ENCODE peak calls at places on chromosomes 4 and X, in ten cellular contexts. X is cardiac fibroblast; E is Calu3; T is upper lobe of right lung; V is lung; R is H9; O is AG10803; A is bronchial epithelial cell; G is glutamatergic neuron; B is CD8-positive, alpha-beta T cell. Q is an unnamed sample.

GRCh38 chrX:132409780-132410556 is 78.9 kb downstream of the MBNL3 start:
- DNase-seq in T (no peak), A (no peak), O (no peak), G (no peak), X (no peak), V (no peak), R (no peak), E (no peak), B (no peak), Q (no peak)

GRCh38 chr4:90357117-90357710 is 230.0 kb downstream of the CCSER1 start:
- DNase-seq in G (no peak), R (no peak), V (no peak), A (peak), B (no peak), T (no peak), O (peak), E (no peak), X (peak), Q (no peak)

GRCh38 chr4:74659576-74660411 is 134.5 kb downstream of the BTC start:
- DNase-seq in X (peak), V (peak), R (no peak), A (peak), T (no peak), E (peak), B (no peak), G (no peak), O (peak), Q (no peak)

GRCh38 chrX:120144178-120144844 is 14.1 kb upstream of the RHOXF2 start:
- DNase-seq in V (no peak), E (no peak), A (no peak), O (no peak), X (peak), R (peak), T (no peak), G (peak), B (no peak), Q (peak)

GRCh38 chr4:167622481-167623240 is 388.4 kb upstream of the SPOCK3 start:
- DNase-seq in B (no peak), T (peak), O (peak), G (peak), X (peak), E (peak), V (no peak), R (peak), A (peak), Q (peak)

GRCh38 chr4:24988776-24989175 is 42.0 kb downstream of the LGI2 start:
- DNase-seq in T (no peak), A (peak), B (no peak), E (peak), O (peak), V (no peak), X (peak), R (peak), G (no peak), Q (no peak)

GRCh38 chr4:139511320-139511719 is 44.7 kb downstream of the SETD7 start:
- DNase-seq in O (no peak), E (no peak), R (no peak), A (no peak), V (no peak), X (peak), B (no peak), T (no peak), G (no peak), Q (no peak)

GRCh38 chrX:68995780-68996551 is 167.1 kb downstream of the EFNB1 start:
- DNase-seq in E (no peak), G (no peak), A (no peak), X (peak), R (peak), T (no peak), V (no peak), B (no peak), O (peak), Q (no peak)

GRCh38 chr4:4714330-4714729 is 145.1 kb upstream of the MSX1 start:
- DNase-seq in A (no peak), R (no peak), X (no peak), T (no peak), B (no peak), E (no peak), G (no peak), V (no peak), O (peak), Q (no peak)

GRCh38 chrX:17788439-17788838 is 51.1 kb downstream of the SCML1 start:
- DNase-seq in V (no peak), G (peak), E (peak), O (peak), X (peak), B (peak), R (peak), A (peak), T (peak), Q (peak)

GRCh38 chr4:90837241-90837640 is 710.0 kb downstream of the CCSER1 start:
- DNase-seq in E (no peak), T (no peak), B (no peak), X (peak), R (no peak), A (no peak), G (no peak), V (no peak), O (no peak), Q (no peak)

GRCh38 chr4:160319868-160320260 is 1217.0 kb downstream of the RAPGEF2 start:
- DNase-seq in E (no peak), T (no peak), R (no peak), X (no peak), A (peak), O (no peak), G (no peak), V (no peak), B (no peak), Q (no peak)

GRCh38 chrX:45811307-45811706 is 610.6 kb upstream of the DIPK2B start:
- DNase-seq in V (no peak), B (no peak), R (no peak), O (no peak), T (no peak), X (no peak), E (no peak), A (no peak), G (no peak), Q (no peak)

GRCh38 chr4:79253168-79253567 is 72.7 kb downstream of the NAA11 start:
- DNase-seq in O (no peak), V (no peak), E (no peak), T (no peak), X (no peak), A (no peak), B (no peak), G (no peak), R (no peak), Q (no peak)

GRCh38 chr4:26076000-26076587 is 162.1 kb downstream of the SMIM20 start:
- DNase-seq in O (peak), A (peak), X (peak), E (no peak), G (no peak), V (no peak), B (no peak), R (no peak), T (no peak), Q (no peak)

GRCh38 chr4:26074672-26075071 is 160.7 kb downstream of the SMIM20 start:
- DNase-seq in T (no peak), O (no peak), R (no peak), X (no peak), A (no peak), B (no peak), E (no peak), V (no peak), G (no peak), Q (no peak)

GRCh38 chr4:26075588-26075987 is 161.6 kb downstream of the SMIM20 start:
- DNase-seq in G (no peak), A (peak), E (no peak), V (no peak), X (no peak), B (no peak), R (no peak), T (no peak), O (no peak), Q (no peak)

GRCh38 chr4:26077840-26078239 is 163.8 kb downstream of the SMIM20 start:
- DNase-seq in O (no peak), G (no peak), R (no peak), V (no peak), B (no peak), A (no peak), E (no peak), T (no peak), X (no peak), Q (no peak)

GRCh38 chr4:26076896-26077295 is 162.9 kb downstream of the SMIM20 start:
- DNase-seq in A (peak), R (no peak), G (no peak), O (peak), E (no peak), V (no peak), X (no peak), B (no peak), T (no peak), Q (no peak)
- TF ChIP-seq CTCF in A (no peak), R (no peak), G (no peak), O (no peak), E (no peak), V (no peak), X (no peak), B (no peak), T (no peak), Q (no peak)

DNA sequence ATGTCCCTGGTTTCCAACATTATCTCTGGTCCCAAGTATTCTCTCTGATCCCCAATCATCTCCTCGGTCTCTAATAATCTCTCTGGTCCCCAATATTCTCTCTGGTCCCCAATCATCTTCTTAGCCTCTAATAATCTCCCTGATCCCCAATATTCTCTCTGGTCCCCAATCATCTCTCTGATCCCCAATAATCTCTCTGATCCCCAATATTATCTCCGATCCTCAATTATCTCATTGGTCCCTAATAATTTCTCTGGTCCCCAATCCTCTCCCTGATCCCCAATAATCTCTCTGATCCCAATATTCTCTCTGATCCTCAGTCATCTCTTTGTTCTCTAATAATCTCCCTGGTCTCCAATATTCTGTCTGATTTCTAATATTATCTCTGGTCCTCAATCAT is 16.6 kb downstream of the P2RY8 start:
- DNase-seq in A (no peak), G (no peak), X (no peak), B (no peak), V (no peak), O (no peak), R (no peak), E (no peak), T (no peak), Q (no peak)
- TF ChIP-seq CTCF in A (no peak), G (no peak), X (no peak), B (no peak), V (no peak), O (no peak), R (no peak), E (no peak), T (no peak), Q (no peak)

GRCh38 chrX:106863697-106864096 is 39.4 kb downstream of the RIPPLY1 start:
- DNase-seq in R (no peak), E (no peak), A (no peak), O (no peak), V (no peak), T (no peak), B (no peak), G (no peak), X (no peak), Q (no peak)

DNA sequence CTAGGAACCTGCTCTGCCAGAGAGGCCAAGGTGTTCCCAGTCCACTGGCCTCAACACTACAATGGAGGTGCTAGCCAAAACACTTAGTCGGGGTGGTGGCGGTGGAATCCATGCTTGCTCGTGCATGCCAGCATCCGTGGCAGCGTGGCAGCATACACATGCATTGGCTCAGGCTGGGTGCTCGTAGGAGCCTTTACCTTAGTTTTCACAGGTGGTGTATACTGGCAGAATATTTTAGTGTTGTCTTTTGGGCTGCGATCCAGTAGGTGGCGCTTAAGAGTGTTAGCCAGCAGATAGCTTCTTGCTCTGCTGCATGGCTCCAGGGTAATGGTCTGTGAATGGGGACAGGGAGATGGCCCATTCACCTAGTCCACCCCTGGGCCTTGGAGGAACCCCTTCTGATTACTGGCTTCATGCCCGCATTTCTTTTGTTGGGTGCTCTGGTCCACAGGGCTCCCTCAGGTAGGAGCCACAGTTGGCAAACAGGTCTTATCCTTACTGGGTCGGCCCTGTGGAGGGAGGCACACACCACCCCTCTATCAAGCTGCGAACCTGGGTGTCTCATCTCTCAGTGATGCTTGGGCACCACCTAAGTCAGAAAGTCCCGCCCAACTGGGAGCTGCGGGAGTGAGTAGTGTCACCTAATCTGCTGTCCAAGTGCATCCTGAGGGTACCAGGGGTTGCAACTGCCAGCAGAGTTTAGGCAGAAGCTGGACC is 40.0 kb downstream of the RIPPLY1 start:
- DNase-seq in O (no peak), X (peak), T (no peak), A (peak), G (peak), R (peak), B (peak), V (peak), E (peak), Q (no peak)
- TF ChIP-seq CTCF in O (peak), X (peak), T (peak), A (peak), G (no peak), R (peak), B (no peak), V (no peak), E (peak), Q (peak)

DNA sequence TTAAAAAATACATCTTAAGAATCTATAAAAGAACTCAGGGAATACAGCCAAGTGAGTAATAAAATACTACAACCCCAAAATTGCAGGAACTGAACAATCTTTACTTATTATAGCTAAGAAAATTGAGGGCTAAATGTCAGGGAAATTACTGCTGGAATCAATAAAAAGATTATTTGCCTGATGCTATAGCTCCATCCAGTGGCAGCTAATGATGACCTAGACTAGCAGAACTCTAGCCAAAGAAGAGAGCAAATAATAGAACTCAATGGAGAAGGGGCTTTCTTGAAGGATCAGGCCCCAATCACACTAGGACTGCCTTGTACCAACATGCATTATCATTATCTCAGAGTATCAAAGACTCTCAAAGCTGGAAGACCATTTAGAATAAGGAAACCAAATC is 85.0 kb upstream of the FAM241A start:
- DNase-seq in X (peak), A (peak), V (no peak), E (peak), O (peak), G (no peak), T (no peak), R (no peak), B (no peak), Q (no peak)
- TF ChIP-seq CTCF in X (peak), A (peak), V (no peak), E (no peak), O (peak), G (peak), T (no peak), R (peak), B (no peak), Q (peak)

GRCh38 chr4:26071688-26072087 is 157.7 kb downstream of the SMIM20 start:
- DNase-seq in E (no peak), B (no peak), R (no peak), G (no peak), A (no peak), T (no peak), V (no peak), O (no peak), X (no peak), Q (no peak)

GRCh38 chr4:26065833-26066232 is 151.8 kb downstream of the SMIM20 start:
- DNase-seq in A (no peak), V (no peak), B (no peak), X (no peak), O (no peak), E (no peak), R (no peak), G (no peak), T (no peak), Q (no peak)

GRCh38 chr4:26067035-26067434 is 153.0 kb downstream of the SMIM20 start:
- DNase-seq in V (no peak), B (no peak), A (peak), X (no peak), E (no peak), R (peak), G (no peak), O (no peak), T (no peak), Q (no peak)

GRCh38 chr4:26073886-26074560 is 160.0 kb downstream of the SMIM20 start:
- DNase-seq in A (no peak), X (no peak), V (no peak), R (no peak), E (no peak), B (no peak), O (no peak), G (no peak), T (no peak), Q (no peak)

DNA sequence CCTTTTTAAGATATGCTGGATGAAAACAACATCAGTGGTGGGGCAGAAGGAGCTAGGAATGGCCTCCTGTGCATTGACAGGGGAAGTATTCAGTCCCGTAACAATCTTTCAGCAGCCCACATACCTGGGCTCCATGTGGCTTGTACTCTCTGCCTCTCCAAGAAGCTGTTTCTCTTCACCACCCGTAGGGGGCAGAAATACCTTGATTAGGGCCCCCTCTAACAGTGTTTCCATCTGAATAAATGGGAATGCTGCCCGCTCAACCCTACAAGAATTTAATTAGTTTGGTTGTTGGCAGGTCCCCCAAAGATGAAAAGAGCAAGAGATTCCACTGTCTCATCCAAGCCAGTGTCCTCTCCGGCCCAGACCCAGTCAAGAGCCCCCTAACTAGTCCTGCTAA is 155.2 kb downstream of the SMIM20 start:
- DNase-seq in T (no peak), G (no peak), A (no peak), R (peak), V (no peak), X (peak), E (no peak), B (no peak), O (no peak), Q (no peak)
- TF ChIP-seq CTCF in T (peak), G (no peak), A (peak), R (peak), V (peak), X (peak), E (no peak), B (no peak), O (peak), Q (peak)

DNA sequence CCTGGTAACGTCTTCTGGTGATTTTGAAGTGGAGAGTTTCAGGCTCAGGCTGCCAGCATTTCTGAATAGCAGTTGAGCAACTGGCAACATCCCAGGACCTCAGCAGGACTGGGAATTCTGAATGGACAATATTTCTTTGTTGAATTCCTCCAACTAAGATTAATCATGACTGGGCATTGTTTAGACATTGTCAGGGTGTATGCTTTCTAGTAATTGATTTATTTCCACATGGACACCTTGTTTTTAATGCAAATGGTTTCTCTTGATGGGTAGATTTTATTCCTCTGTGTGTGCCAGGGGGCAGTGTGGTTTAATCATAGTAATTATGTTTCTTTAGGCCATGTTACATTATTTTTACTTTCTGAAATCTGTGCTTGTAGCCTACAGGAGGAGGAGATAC is 1004.7 kb upstream of the LCORL start:
- DNase-seq in V (peak), R (no peak), T (peak), O (no peak), G (no peak), B (no peak), A (no peak), E (no peak), X (peak), Q (no peak)
- TF ChIP-seq CTCF in V (no peak), R (peak), T (peak), O (no peak), G (no peak), B (no peak), A (no peak), E (no peak), X (no peak), Q (no peak)

GRCh38 chrX:37646254-37646653 is 39.3 kb upstream of the XK start:
- DNase-seq in V (no peak), X (no peak), G (no peak), B (no peak), E (no peak), A (peak), R (no peak), O (no peak), T (no peak), Q (no peak)
- TF ChIP-seq CTCF in V (no peak), X (no peak), G (peak), B (no peak), E (no peak), A (no peak), R (peak), O (no peak), T (no peak), Q (peak)

GRCh38 chr4:97153042-97153441 is 990.2 kb downstream of the STPG2 start:
- DNase-seq in R (no peak), X (peak), O (no peak), A (peak), G (no peak), E (no peak), B (no peak), T (no peak), V (no peak), Q (no peak)
- TF ChIP-seq CTCF in R (peak), X (no peak), O (no peak), A (peak), G (no peak), E (no peak), B (no peak), T (no peak), V (no peak), Q (peak)

DNA sequence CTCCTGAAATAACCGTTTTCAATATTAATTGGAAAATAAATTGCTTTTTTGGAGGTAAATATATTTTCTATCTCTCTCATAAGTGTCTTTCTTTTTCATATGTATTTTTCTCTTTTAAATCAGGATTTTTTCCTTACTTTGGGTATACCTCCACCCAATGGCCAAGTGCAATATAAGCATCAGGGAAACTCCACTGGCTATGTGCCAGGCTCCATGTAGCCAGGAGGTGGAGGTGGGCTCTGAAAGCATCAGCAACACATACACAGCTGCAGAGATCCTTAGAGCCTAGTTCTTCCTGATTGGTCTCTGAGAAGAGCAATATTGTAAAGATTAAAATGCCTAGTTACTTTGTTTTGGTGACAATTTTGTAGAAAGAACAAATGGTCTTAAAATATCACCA is 3.4 kb downstream of the GABRA2 start:
- DNase-seq in B (no peak), O (no peak), T (no peak), A (no peak), E (no peak), V (no peak), R (peak), G (peak), X (no peak), Q (no peak)
- TF ChIP-seq CTCF in B (no peak), O (no peak), T (no peak), A (no peak), E (no peak), V (no peak), R (peak), G (no peak), X (no peak), Q (peak)

Q was measured in neural crest cell.